ENCODE peak calls at places on chromosomes 4 and X, in eight cellular contexts. A, K, Z, E, I, N, W and G are unnamed samples.
A peak's percentile ranks its signal among the peaks of the same experiment; 100 is the strongest.

GRCh38 chr4:7043521-7044414 is 596 bp downstream of the TADA2B start:
- DNase-seq in K (peak; percentile 37), I (peak; percentile 46), E (peak; percentile 40), Z (peak; percentile 27), W (peak; percentile 55), A (peak; percentile 62), N (peak; percentile 47), G (peak; percentile 43)

GRCh38 chr4:30720656-30721352 is 635 bp downstream of the PCDH7 start:
- DNase-seq in Z (peak; percentile 58), A (no peak), W (no peak), I (peak; percentile 42), E (peak; percentile 80), K (no peak), N (no peak), G (no peak)

GRCh38 chrX:1516596-1517104 is 20.3 kb downstream of the P2RY8 start:
- DNase-seq in Z (no peak), I (no peak), W (no peak), K (no peak), A (no peak), N (no peak), E (no peak), G (no peak)

GRCh38 chr4:6695660-6696581 is 2.2 kb downstream of the S100P start:
- DNase-seq in E (no peak), W (no peak), Z (no peak), N (no peak), K (peak; percentile 14), A (peak; percentile 83), I (no peak), G (peak; percentile 76)

GRCh38 chrX:37844622-37845021 is 2.7 kb downstream of the DYNLT3 start:
- DNase-seq in K (no peak), Z (no peak), E (no peak), N (no peak), A (no peak), W (no peak), I (no peak), G (no peak)

GRCh38 chrX:148459343-148459742 is 41.1 kb upstream of the AFF2 start:
- DNase-seq in Z (no peak), E (no peak), I (no peak), N (no peak), A (no peak), K (no peak), W (peak; percentile 12), G (no peak)

GRCh38 chrX:41308884-41309655 is 24.9 kb upstream of the DDX3X start:
- DNase-seq in W (no peak), E (no peak), I (no peak), K (peak; percentile 40), Z (no peak), N (no peak), A (no peak), G (no peak)

GRCh38 chrX:55356609-55357008 is 91.9 kb upstream of the PAGE3 start:
- DNase-seq in I (no peak), E (no peak), N (no peak), W (no peak), K (no peak), Z (no peak), A (no peak), G (no peak)

GRCh38 chr4:111208970-111209369 is 586.1 kb upstream of the PITX2 start:
- DNase-seq in N (no peak), W (no peak), E (peak; percentile 78), Z (no peak), K (no peak), I (no peak), A (no peak), G (no peak)

GRCh38 chrX:143998261-143998660 is 114.4 kb downstream of the UBE2NL start:
- DNase-seq in Z (no peak), K (no peak), W (no peak), N (no peak), E (no peak), I (no peak), A (no peak), G (no peak)

GRCh38 chr4:3704669-3705068 is 61.5 kb upstream of the ADRA2C start:
- DNase-seq in E (no peak), Z (no peak), I (no peak), A (no peak), N (no peak), K (no peak), W (no peak), G (no peak)

GRCh38 chrX:22060451-22060940 is 28.4 kb downstream of the PHEX start:
- DNase-seq in A (no peak), Z (peak; percentile 33), N (no peak), I (no peak), W (no peak), K (no peak), E (no peak), G (no peak)